ENCODE peak calls at places on chromosomes 13 and 19, in six cellular contexts. U is CD4-positive, alpha-beta T cell; Y is tibial nerve; B is HAP-1; M is Calu3; K is mucosa of descending colon. D is an unnamed sample.

GRCh38 chr13:68099616-68100015 is 869.5 kb upstream of the PCDH9 start:
- DNase-seq in U (no peak), Y (no peak), B (no peak), M (no peak), K (no peak), D (no peak)

GRCh38 chr19:18119243-18120105 is 21.9 kb downstream of the MAST3 start:
- DNase-seq in U (peak; percentile 54), Y (no peak), B (no peak), M (no peak), K (peak; percentile 78), D (no peak)

GRCh38 chr13:44815507-44816074 is 173.7 kb downstream of the NUFIP1 start:
- DNase-seq in U (no peak), Y (no peak), B (peak; percentile 10), M (peak; percentile 65), K (no peak), D (no peak)

GRCh38 chr13:111970501-111971155 is 96.3 kb upstream of the SOX1 start:
- DNase-seq in U (no peak), Y (no peak), B (no peak), M (no peak), K (no peak), D (no peak)

GRCh38 chr19:751501-752341 is 809 bp downstream of the MISP start:
- DNase-seq in U (no peak), Y (no peak), B (no peak), M (peak; percentile 75), K (peak; percentile 86), D (no peak)

GRCh38 chr19:47436712-47437401 is 17.5 kb upstream of the MEIS3 start:
- DNase-seq in U (peak; percentile 80), Y (peak; percentile 68), B (peak; percentile 89), M (peak; percentile 92), K (peak; percentile 77), D (no peak)

GRCh38 chr19:12833747-12834417 is 497 bp downstream of the RTBDN start:
- DNase-seq in U (no peak), Y (no peak), B (peak; percentile 83), M (peak; percentile 17), K (peak; percentile 54), D (no peak)

GRCh38 chr19:5691930-5692784 is 2.1 kb downstream of the RPL36 start:
- DNase-seq in U (no peak), Y (no peak), B (peak; percentile 55), M (no peak), K (no peak), D (peak; percentile 83)

GRCh38 chr13:46267166-46267565 is 55.4 kb downstream of the LRRC63 start:
- DNase-seq in U (no peak), Y (no peak), B (no peak), M (no peak), K (no peak), D (no peak)

GRCh38 chr13:31927219-31927653 is 104.3 kb upstream of the FRY start:
- DNase-seq in U (no peak), Y (no peak), B (no peak), M (peak; percentile 23), K (no peak), D (no peak)

GRCh38 chr19:2270572-2271515 is 11.1 kb downstream of the PEAK3 start:
- DNase-seq in U (peak; percentile 64), Y (peak; percentile 83), B (peak; percentile 70), M (peak; percentile 60), K (peak; percentile 89), D (peak; percentile 92)